ENCODE peak calls at places on chromosome 2, in ten cellular contexts. One of them, this sample, is unnamed.

GRCh38 chr2:29544031-29544430 is 377.4 kb downstream of the ALK start:
- DNase-seq in kidney: no peak
- DNase-seq in keratinocyte: no peak
- DNase-seq in esophagus squamous epithelium: no peak
- DNase-seq in AG09309: no peak
- DNase-seq in Calu3: no peak
- DNase-seq in lower lobe of right lung: no peak
- DNase-seq in gastrocnemius medialis: no peak
- DNase-seq in astrocyte of the spinal cord: no peak
- DNase-seq in SK-N-SH: no peak
- DNase-seq in this sample: no peak

GRCh38 chr2:189300917-189301316 is 121.4 kb upstream of the COL5A2 start:
- DNase-seq in Calu3: no peak
- DNase-seq in lower lobe of right lung: no peak
- DNase-seq in esophagus squamous epithelium: no peak
- DNase-seq in AG09309: no peak
- DNase-seq in kidney: no peak
- DNase-seq in keratinocyte: no peak
- DNase-seq in astrocyte of the spinal cord: no peak
- DNase-seq in gastrocnemius medialis: no peak
- DNase-seq in SK-N-SH: no peak
- DNase-seq in this sample: no peak

GRCh38 chr2:20062615-20063545 is 11.5 kb upstream of the LAPTM4A start:
- DNase-seq in gastrocnemius medialis: peak; percentile 56
- DNase-seq in SK-N-SH: no peak
- DNase-seq in lower lobe of right lung: no peak
- DNase-seq in esophagus squamous epithelium: no peak
- DNase-seq in Calu3: no peak
- DNase-seq in keratinocyte: no peak
- DNase-seq in AG09309: peak; percentile 80
- DNase-seq in astrocyte of the spinal cord: peak; percentile 96
- DNase-seq in kidney: no peak
- DNase-seq in this sample: no peak

GRCh38 chr2:237691908-237692600 is 64.7 kb downstream of the LRRFIP1 start:
- DNase-seq in kidney: peak; percentile 99
- DNase-seq in lower lobe of right lung: peak; percentile 99
- DNase-seq in astrocyte of the spinal cord: peak; percentile 90
- DNase-seq in esophagus squamous epithelium: peak; percentile 85
- DNase-seq in AG09309: no peak
- DNase-seq in keratinocyte: no peak
- DNase-seq in SK-N-SH: peak; percentile 99
- DNase-seq in Calu3: peak; percentile 98
- DNase-seq in gastrocnemius medialis: peak; percentile 93
- DNase-seq in this sample: peak; percentile 97

GRCh38 chr2:66048667-66049066 is 386.3 kb upstream of the MEIS1 start:
- DNase-seq in astrocyte of the spinal cord: no peak
- DNase-seq in kidney: no peak
- DNase-seq in SK-N-SH: no peak
- DNase-seq in esophagus squamous epithelium: no peak
- DNase-seq in lower lobe of right lung: no peak
- DNase-seq in AG09309: no peak
- DNase-seq in Calu3: no peak
- DNase-seq in gastrocnemius medialis: no peak
- DNase-seq in keratinocyte: no peak
- DNase-seq in this sample: no peak

GRCh38 chr2:71605173-71605641 is 151.8 kb downstream of the DYSF start:
- DNase-seq in kidney: peak; percentile 51
- DNase-seq in SK-N-SH: no peak
- DNase-seq in Calu3: no peak
- DNase-seq in esophagus squamous epithelium: no peak
- DNase-seq in AG09309: no peak
- DNase-seq in gastrocnemius medialis: peak; percentile 4
- DNase-seq in astrocyte of the spinal cord: no peak
- DNase-seq in keratinocyte: no peak
- DNase-seq in lower lobe of right lung: peak; percentile 11
- DNase-seq in this sample: peak; percentile 37

GRCh38 chr2:105261061-105261460 is 19.5 kb downstream of the GPR45 start:
- DNase-seq in lower lobe of right lung: no peak
- DNase-seq in gastrocnemius medialis: no peak
- DNase-seq in SK-N-SH: peak; percentile 41
- DNase-seq in AG09309: peak; percentile 95
- DNase-seq in esophagus squamous epithelium: no peak
- DNase-seq in kidney: no peak
- DNase-seq in keratinocyte: peak; percentile 40
- DNase-seq in Calu3: peak; percentile 70
- DNase-seq in astrocyte of the spinal cord: peak; percentile 92
- DNase-seq in this sample: no peak

GRCh38 chr2:42928692-42929576 is 136.6 kb upstream of the HAAO start:
- DNase-seq in gastrocnemius medialis: no peak
- DNase-seq in kidney: no peak
- DNase-seq in Calu3: no peak
- DNase-seq in esophagus squamous epithelium: no peak
- DNase-seq in keratinocyte: no peak
- DNase-seq in lower lobe of right lung: no peak
- DNase-seq in SK-N-SH: peak; percentile 76
- DNase-seq in AG09309: no peak
- DNase-seq in astrocyte of the spinal cord: no peak
- DNase-seq in this sample: no peak

GRCh38 chr2:64523667-64524603 is at the start of gene AFTPH:
- DNase-seq in astrocyte of the spinal cord: peak; percentile 99
- DNase-seq in esophagus squamous epithelium: peak; percentile 94
- DNase-seq in kidney: peak; percentile 100
- DNase-seq in keratinocyte: peak; percentile 70
- DNase-seq in AG09309: peak; percentile 91
- DNase-seq in gastrocnemius medialis: peak; percentile 99
- DNase-seq in lower lobe of right lung: peak; percentile 99
- DNase-seq in Calu3: peak; percentile 99
- DNase-seq in SK-N-SH: peak; percentile 99
- DNase-seq in this sample: peak; percentile 99

GRCh38 chr2:231297108-231297908 is 98.2 kb upstream of the B3GNT7 start:
- DNase-seq in esophagus squamous epithelium: no peak
- DNase-seq in AG09309: no peak
- DNase-seq in kidney: no peak
- DNase-seq in SK-N-SH: peak; percentile 87
- DNase-seq in keratinocyte: no peak
- DNase-seq in astrocyte of the spinal cord: peak; percentile 58
- DNase-seq in Calu3: peak; percentile 65
- DNase-seq in gastrocnemius medialis: no peak
- DNase-seq in lower lobe of right lung: peak; percentile 72
- DNase-seq in this sample: no peak

GRCh38 chr2:231299267-231299666 is 96.2 kb upstream of the B3GNT7 start:
- DNase-seq in lower lobe of right lung: no peak
- DNase-seq in SK-N-SH: no peak
- DNase-seq in Calu3: no peak
- DNase-seq in astrocyte of the spinal cord: no peak
- DNase-seq in kidney: no peak
- DNase-seq in gastrocnemius medialis: no peak
- DNase-seq in esophagus squamous epithelium: no peak
- DNase-seq in keratinocyte: no peak
- DNase-seq in AG09309: no peak
- DNase-seq in this sample: no peak

GRCh38 chr2:231298091-231298490 is 97.4 kb upstream of the B3GNT7 start:
- DNase-seq in lower lobe of right lung: no peak
- DNase-seq in esophagus squamous epithelium: no peak
- DNase-seq in Calu3: no peak
- DNase-seq in keratinocyte: no peak
- DNase-seq in gastrocnemius medialis: no peak
- DNase-seq in astrocyte of the spinal cord: no peak
- DNase-seq in AG09309: no peak
- DNase-seq in SK-N-SH: no peak
- DNase-seq in kidney: no peak
- DNase-seq in this sample: no peak

GRCh38 chr2:231300722-231301076 is 94.8 kb upstream of the B3GNT7 start:
- DNase-seq in astrocyte of the spinal cord: no peak
- DNase-seq in lower lobe of right lung: no peak
- DNase-seq in esophagus squamous epithelium: no peak
- DNase-seq in keratinocyte: no peak
- DNase-seq in SK-N-SH: no peak
- DNase-seq in AG09309: no peak
- DNase-seq in kidney: no peak
- DNase-seq in gastrocnemius medialis: no peak
- DNase-seq in Calu3: no peak
- DNase-seq in this sample: no peak

DNA sequence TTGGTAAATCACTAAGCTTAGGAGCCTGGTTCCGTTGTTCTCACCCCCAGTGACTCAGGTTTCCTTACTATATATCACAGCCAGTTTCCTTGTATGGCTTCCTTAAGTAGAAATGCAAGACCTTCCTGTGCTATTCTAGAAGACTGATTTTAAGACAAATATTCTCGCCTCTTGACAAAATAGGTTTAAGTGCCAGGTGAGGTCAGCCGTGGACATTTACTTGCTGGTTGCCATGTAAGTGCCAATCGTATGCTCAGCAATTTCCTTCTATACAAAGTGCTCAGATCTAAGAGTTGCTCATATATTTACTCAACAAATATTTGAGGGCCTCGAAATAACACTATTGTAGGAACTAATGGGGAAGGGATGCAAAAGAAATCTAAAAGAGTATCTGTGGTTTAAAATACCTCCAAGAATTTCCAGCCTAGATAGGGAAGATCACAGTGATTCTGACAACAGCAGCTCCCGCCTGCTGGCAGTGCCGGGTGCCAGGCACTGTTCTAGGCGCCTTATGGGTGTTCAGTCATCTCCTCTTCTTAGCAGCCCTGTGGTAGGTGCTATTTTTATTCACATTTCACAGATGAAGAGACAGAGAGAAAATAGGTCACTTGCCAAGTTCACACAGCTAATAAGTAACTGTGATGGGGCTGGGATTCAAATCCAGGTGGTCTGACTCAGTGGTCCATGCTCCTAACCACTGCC is 95.3 kb upstream of the B3GNT7 start:
- DNase-seq in astrocyte of the spinal cord: peak; percentile 24
- DNase-seq in AG09309: no peak
- DNase-seq in SK-N-SH: no peak
- DNase-seq in kidney: no peak
- DNase-seq in gastrocnemius medialis: no peak
- DNase-seq in lower lobe of right lung: no peak
- DNase-seq in Calu3: no peak
- DNase-seq in keratinocyte: no peak
- DNase-seq in esophagus squamous epithelium: no peak
- DNase-seq in this sample: no peak
- TF ChIP-seq CTCF in astrocyte of the spinal cord: no peak
- TF ChIP-seq CTCF in AG09309: no peak
- TF ChIP-seq CTCF in SK-N-SH: no peak
- TF ChIP-seq CTCF in kidney: no peak
- TF ChIP-seq CTCF in gastrocnemius medialis: no peak
- TF ChIP-seq CTCF in lower lobe of right lung: no peak
- TF ChIP-seq CTCF in Calu3: no peak
- TF ChIP-seq CTCF in keratinocyte: no peak
- TF ChIP-seq CTCF in esophagus squamous epithelium: no peak
- TF ChIP-seq CTCF in this sample: peak; percentile 16

DNA sequence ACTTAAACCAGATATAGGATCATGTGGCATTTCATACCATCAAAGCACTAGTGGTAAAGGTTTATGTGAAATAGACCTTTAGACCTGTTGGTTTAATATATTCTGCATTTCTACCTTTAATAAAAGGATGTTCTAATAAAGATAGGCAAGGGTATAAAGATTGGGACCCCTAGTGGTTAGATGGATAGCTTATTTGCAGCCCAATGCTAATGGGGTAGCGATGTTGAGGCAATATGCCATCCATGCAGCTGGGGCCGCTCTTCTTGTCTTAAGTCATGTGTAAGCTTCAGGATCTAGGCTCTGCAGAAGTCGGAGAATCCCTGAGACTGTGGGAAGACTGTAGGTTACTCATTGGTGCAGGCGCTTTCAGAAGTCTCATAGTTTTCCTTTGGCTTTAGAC is 114.9 kb downstream of the ICOS start:
- DNase-seq in keratinocyte: no peak
- DNase-seq in astrocyte of the spinal cord: no peak
- DNase-seq in AG09309: no peak
- DNase-seq in kidney: no peak
- DNase-seq in lower lobe of right lung: no peak
- DNase-seq in SK-N-SH: no peak
- DNase-seq in Calu3: no peak
- DNase-seq in esophagus squamous epithelium: no peak
- DNase-seq in gastrocnemius medialis: no peak
- DNase-seq in this sample: no peak
- TF ChIP-seq CTCF in keratinocyte: no peak
- TF ChIP-seq CTCF in astrocyte of the spinal cord: peak; percentile 27
- TF ChIP-seq CTCF in AG09309: peak; percentile 4
- TF ChIP-seq CTCF in kidney: no peak
- TF ChIP-seq CTCF in lower lobe of right lung: peak; percentile 19
- TF ChIP-seq CTCF in SK-N-SH: peak; percentile 35
- TF ChIP-seq CTCF in Calu3: no peak
- TF ChIP-seq CTCF in esophagus squamous epithelium: peak; percentile 6
- TF ChIP-seq CTCF in gastrocnemius medialis: no peak
- TF ChIP-seq CTCF in this sample: peak; percentile 42

DNA sequence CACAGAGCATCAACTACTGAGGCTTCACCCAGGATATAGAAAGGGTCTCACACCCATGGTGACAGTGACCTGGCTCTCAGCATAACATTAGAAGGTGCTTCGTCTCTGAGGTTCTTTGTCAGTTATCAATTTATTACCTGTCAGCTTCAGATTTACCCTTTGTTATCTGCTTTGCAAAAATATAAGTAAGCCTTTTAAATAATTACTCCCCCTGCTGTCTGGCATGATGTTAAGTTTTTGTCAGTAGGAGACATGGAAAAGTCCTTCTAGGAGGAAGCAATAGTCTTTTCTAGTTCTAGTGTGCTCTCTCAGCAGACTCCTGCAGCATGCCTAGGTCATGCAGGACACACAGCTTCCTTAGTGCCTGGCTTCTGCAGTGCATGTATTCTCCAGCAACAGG is 149.9 kb downstream of the RDH14 start:
- DNase-seq in esophagus squamous epithelium: no peak
- DNase-seq in gastrocnemius medialis: no peak
- DNase-seq in AG09309: no peak
- DNase-seq in Calu3: no peak
- DNase-seq in SK-N-SH: no peak
- DNase-seq in keratinocyte: no peak
- DNase-seq in kidney: no peak
- DNase-seq in lower lobe of right lung: no peak
- DNase-seq in astrocyte of the spinal cord: no peak
- DNase-seq in this sample: no peak
- TF ChIP-seq CTCF in esophagus squamous epithelium: no peak
- TF ChIP-seq CTCF in gastrocnemius medialis: no peak
- TF ChIP-seq CTCF in AG09309: no peak
- TF ChIP-seq CTCF in Calu3: no peak
- TF ChIP-seq CTCF in SK-N-SH: peak; percentile 35
- TF ChIP-seq CTCF in keratinocyte: no peak
- TF ChIP-seq CTCF in kidney: no peak
- TF ChIP-seq CTCF in lower lobe of right lung: no peak
- TF ChIP-seq CTCF in astrocyte of the spinal cord: no peak
- TF ChIP-seq CTCF in this sample: peak; percentile 58

DNA sequence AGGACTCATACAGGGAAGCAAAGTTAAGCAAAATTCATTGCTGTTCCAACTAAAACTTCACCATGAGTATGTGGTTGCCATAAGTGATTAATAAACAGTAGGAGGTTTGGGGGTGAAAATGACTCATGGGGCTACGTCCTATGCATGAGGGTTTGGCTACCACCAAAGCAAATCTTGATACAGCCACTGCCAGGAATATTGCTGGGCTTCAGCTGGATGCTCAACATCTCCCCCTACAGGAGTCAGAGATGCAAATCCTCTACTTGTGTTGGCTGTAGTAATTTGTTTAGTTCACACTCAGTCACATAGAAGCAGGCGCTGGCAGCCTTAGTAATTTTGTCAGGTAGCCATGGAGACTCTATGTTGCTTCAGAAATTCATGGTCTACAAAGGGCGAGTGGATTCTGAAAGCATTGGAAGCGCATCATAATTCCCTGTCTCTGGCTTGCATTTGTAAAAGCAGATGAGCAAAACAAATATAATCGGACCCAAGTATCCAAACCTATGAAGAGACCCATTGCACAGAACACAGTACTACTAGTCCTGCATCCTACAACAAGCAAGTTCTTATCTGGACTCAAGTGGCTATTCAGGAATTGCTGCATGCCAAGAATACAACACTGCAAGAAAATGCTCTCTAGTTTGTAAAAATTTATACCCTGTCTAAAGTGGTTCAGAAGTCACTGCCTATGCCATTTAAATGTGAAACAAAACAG is 76.0 kb downstream of the CD28 start:
- DNase-seq in lower lobe of right lung: no peak
- DNase-seq in AG09309: peak; percentile 93
- DNase-seq in keratinocyte: peak; percentile 68
- DNase-seq in Calu3: peak; percentile 80
- DNase-seq in kidney: no peak
- DNase-seq in astrocyte of the spinal cord: peak; percentile 99
- DNase-seq in gastrocnemius medialis: peak; percentile 17
- DNase-seq in SK-N-SH: peak; percentile 71
- DNase-seq in esophagus squamous epithelium: no peak
- DNase-seq in this sample: no peak
- TF ChIP-seq CTCF in lower lobe of right lung: peak; percentile 66
- TF ChIP-seq CTCF in AG09309: peak; percentile 92
- TF ChIP-seq CTCF in keratinocyte: peak; percentile 91
- TF ChIP-seq CTCF in Calu3: peak; percentile 79
- TF ChIP-seq CTCF in kidney: peak; percentile 64
- TF ChIP-seq CTCF in astrocyte of the spinal cord: peak; percentile 94
- TF ChIP-seq CTCF in gastrocnemius medialis: peak; percentile 15
- TF ChIP-seq CTCF in SK-N-SH: peak; percentile 80
- TF ChIP-seq CTCF in esophagus squamous epithelium: peak; percentile 63
- TF ChIP-seq CTCF in this sample: peak; percentile 84